ENCODE peak calls at places on chromosomes 3 and 15, in six cellular contexts. D is A549, G is WERI-Rb-1, O is Panc1, L is DND-41, U is heart left ventricle. Q is an unnamed sample.
A peak's percentile ranks its signal among the peaks of the same experiment; 100 is the strongest.

GRCh38 chr3:13222131-13222530 is 148.9 kb upstream of the IQSEC1 start:
- DNase-seq in L (no peak), G (no peak), U (no peak), O (no peak), D (no peak), Q (no peak)

GRCh38 chr3:153209596-153209995 is 47.6 kb downstream of the RAP2B start:
- DNase-seq in O (no peak), U (no peak), D (peak; percentile 16), G (no peak), L (no peak), Q (no peak)

GRCh38 chr3:127441764-127442163 is 148.8 kb downstream of the TPRA1 start:
- DNase-seq in G (peak; percentile 64), D (no peak), U (no peak), L (no peak), O (no peak), Q (no peak)

GRCh38 chr3:187994221-187995085 is 159.5 kb upstream of the LPP start:
- DNase-seq in G (no peak), U (no peak), D (no peak), L (peak; percentile 84), O (no peak), Q (no peak)

GRCh38 chr3:94004301-94004910 is 24.0 kb downstream of the STX19 start:
- DNase-seq in L (no peak), D (peak; percentile 62), U (no peak), G (no peak), O (peak; percentile 42), Q (no peak)

GRCh38 chr3:12187448-12188327 is 29.0 kb upstream of the TIMP4 start:
- DNase-seq in O (no peak), D (no peak), G (no peak), L (peak; percentile 90), U (peak; percentile 81), Q (no peak)

GRCh38 chr3:126083138-126083445 is 832 bp downstream of the SLC41A3 start:
- DNase-seq in D (no peak), G (no peak), L (no peak), O (no peak), U (no peak), Q (no peak)

GRCh38 chr15:42191610-42192346 is 16.3 kb downstream of the VPS39 start:
- DNase-seq in G (no peak), L (no peak), O (no peak), D (no peak), U (no peak), Q (no peak)

GRCh38 chr3:178072391-178072790 is 463.8 kb upstream of the KCNMB2 start:
- DNase-seq in G (no peak), L (no peak), U (no peak), D (no peak), O (no peak), Q (no peak)

GRCh38 chr15:89199734-89200133 is 21.6 kb downstream of the RLBP1 start:
- DNase-seq in D (no peak), L (no peak), O (no peak), U (no peak), G (no peak), Q (no peak)

GRCh38 chr3:5022966-5023776 is 43.9 kb downstream of the BHLHE40 start:
- DNase-seq in L (no peak), O (peak; percentile 93), D (peak; percentile 99), G (no peak), U (no peak), Q (no peak)

GRCh38 chr15:65824941-65825544 is 33.0 kb upstream of the DENND4A start:
- DNase-seq in L (no peak), D (no peak), O (no peak), G (no peak), U (no peak), Q (no peak)

GRCh38 chr15:88932875-88933330 is 19.7 kb upstream of the MFGE8 start:
- DNase-seq in U (no peak), O (no peak), G (no peak), L (no peak), D (no peak), Q (no peak)

DNA sequence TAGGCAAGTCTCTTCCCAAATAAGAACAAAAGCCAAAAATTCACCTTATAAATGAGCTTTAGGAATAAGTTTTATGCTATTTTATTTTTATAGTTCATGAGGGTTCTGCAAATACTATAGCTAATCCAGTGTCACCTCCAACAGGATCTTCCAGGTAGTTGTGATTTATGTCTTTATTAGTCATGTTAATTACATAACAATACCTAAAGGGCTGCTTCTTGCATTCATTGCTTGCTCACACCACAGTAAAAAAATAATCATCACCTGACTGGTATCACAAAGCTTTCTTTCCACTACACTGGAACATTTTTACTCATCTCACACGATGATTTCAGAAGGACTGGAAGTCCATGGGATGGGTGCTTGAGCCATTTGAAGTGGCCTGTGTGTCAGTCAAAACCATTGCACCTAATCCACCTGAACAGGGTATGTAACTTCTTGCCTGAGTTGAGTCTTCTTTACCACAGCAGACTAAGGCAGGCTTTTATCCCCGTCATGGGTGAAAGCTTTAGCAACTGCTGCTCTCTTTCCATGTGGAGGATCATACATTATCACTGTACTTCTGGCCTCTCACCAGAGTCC is 382.7 kb upstream of the THBS1 start:
- DNase-seq in O (no peak), G (no peak), U (no peak), D (no peak), L (no peak), Q (no peak)
- TF ChIP-seq CTCF in O (no peak), G (no peak), U (no peak), D (no peak), L (no peak), Q (no peak)

GRCh38 chr3:52892290-52892624 is 5.1 kb downstream of the STIMATE start:
- DNase-seq in U (no peak), G (no peak), O (no peak), L (no peak), D (no peak), Q (no peak)

GRCh38 chr3:52891164-52891563 is 6.2 kb downstream of the STIMATE start:
- DNase-seq in U (no peak), D (no peak), G (no peak), O (no peak), L (no peak), Q (no peak)

GRCh38 chr3:52892625-52893311 is 4.6 kb downstream of the STIMATE start:
- DNase-seq in G (no peak), D (no peak), L (no peak), O (no peak), U (no peak), Q (peak; percentile 19)

GRCh38 chr3:52890735-52891134 is 6.6 kb downstream of the STIMATE start:
- DNase-seq in O (no peak), D (no peak), L (no peak), G (no peak), U (no peak), Q (no peak)

GRCh38 chr3:52891615-52892081 is 5.7 kb downstream of the STIMATE start:
- DNase-seq in L (no peak), G (no peak), D (no peak), O (no peak), U (no peak), Q (no peak)
- H3K27ac ChIP-seq in L (no peak overlapping the region), G (no peak overlapping the region), D (no peak overlapping the region), O (no peak overlapping the region), U (peak overlapping the region; percentile 71), Q (no peak overlapping the region)

DNA sequence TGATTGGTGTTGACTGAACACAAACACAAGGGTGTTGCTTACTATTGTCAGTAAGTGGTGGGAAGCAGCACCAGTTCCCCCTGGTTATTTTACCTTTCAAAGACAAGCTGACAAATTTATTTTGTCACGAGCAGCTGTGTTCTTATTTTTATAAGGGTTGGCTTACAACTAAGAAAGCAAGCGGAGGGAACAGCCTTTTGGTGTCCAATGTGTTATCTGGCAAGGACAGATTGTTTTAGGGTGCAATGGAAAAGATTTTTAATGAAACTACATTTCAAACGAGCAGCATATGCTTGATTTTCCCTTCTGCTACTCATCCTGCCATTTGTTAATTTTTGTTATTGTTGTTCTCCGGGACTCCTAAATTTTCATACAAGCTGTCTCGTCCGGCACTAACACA is 920.6 kb upstream of the CFAP20DC start:
- DNase-seq in U (no peak), G (no peak), O (no peak), L (no peak), D (no peak), Q (no peak)
- TF ChIP-seq CTCF in U (no peak), G (no peak), O (no peak), L (no peak), D (no peak), Q (no peak)

DNA sequence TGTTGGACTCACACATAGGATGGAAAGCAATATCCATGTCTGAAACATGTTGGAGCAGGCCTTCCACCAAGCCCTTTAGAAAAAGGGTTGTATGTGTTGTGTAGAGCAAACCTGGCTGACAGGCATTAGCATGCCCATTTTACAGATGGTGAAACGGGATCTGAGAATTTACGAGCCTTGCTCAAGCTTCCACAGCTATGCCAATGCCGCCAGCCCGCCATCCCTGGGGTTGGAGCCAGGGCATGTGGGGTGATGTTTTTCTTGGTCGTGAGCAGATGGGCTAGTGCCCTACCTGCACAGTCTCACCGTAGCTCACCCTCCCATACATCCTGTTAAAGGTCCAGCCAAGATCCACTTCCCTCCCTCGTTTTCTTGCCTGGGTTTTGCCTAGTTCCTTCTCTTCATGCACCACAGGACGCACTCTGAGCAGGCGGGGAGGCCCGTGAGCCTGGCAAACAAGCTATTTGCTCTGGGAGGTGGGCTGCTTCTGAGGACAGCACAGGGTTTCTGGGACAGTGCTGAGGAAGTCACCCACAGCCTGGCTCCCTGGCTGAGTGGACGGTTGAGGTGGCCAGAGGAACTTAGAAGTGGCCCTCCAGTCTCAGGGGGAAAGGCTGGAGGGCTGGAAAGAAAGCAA is 97.6 kb upstream of the TLE3 start:
- DNase-seq in D (no peak), O (no peak), L (no peak), U (no peak), G (no peak), Q (no peak)
- H3K27ac ChIP-seq in D (peak overlapping the region; percentile 82), O (peak overlapping the region; percentile 85), L (no peak overlapping the region), U (no peak overlapping the region), G (peak overlapping the region; percentile 10), Q (no peak overlapping the region)

GRCh38 chr3:73863546-73864079 is 238.9 kb upstream of the PDZRN3 start:
- DNase-seq in G (no peak), D (no peak), L (no peak), U (no peak), O (no peak), Q (no peak)

GRCh38 chr3:73867524-73867923 is 242.8 kb upstream of the PDZRN3 start:
- DNase-seq in U (no peak), O (no peak), G (no peak), D (no peak), L (no peak), Q (no peak)

GRCh38 chr3:73874596-73874995 is 249.9 kb upstream of the PDZRN3 start:
- DNase-seq in D (no peak), G (no peak), U (no peak), L (no peak), O (no peak), Q (no peak)

GRCh38 chr3:73868688-73869315 is 244.1 kb upstream of the PDZRN3 start:
- DNase-seq in L (peak; percentile 6), D (peak; percentile 16), G (peak; percentile 30), O (no peak), U (no peak), Q (no peak)
- TF ChIP-seq CTCF in L (peak; percentile 62), D (peak; percentile 40), G (peak; percentile 49), O (peak; percentile 59), U (peak; percentile 30), Q (no peak)